ENCODE peak calls at places on chromosomes 16 and 17, in seven cellular contexts. One of them, this sample, is unnamed.
A peak's percentile ranks its signal among the peaks of the same experiment; 100 is the strongest.

GRCh38 chr16:15435216-15435864 is 952 bp downstream of the BMERB1 start:
- DNase-seq in breast epithelium: no peak
- DNase-seq in GM23338: peak; percentile 41
- DNase-seq in stomach: no peak
- DNase-seq in SK-N-SH: peak; percentile 47
- DNase-seq in sigmoid colon: no peak
- DNase-seq in Panc1: no peak
- DNase-seq in this sample: no peak

GRCh38 chr17:10471853-10472252 is 2.5 kb upstream of the MYH4 start:
- DNase-seq in breast epithelium: no peak
- DNase-seq in GM23338: no peak
- DNase-seq in stomach: no peak
- DNase-seq in SK-N-SH: no peak
- DNase-seq in sigmoid colon: no peak
- DNase-seq in Panc1: peak; percentile 30
- DNase-seq in this sample: no peak

GRCh38 chr16:4661661-4662060 is 31.7 kb upstream of the NUDT16L1 start:
- DNase-seq in breast epithelium: no peak
- DNase-seq in GM23338: no peak
- DNase-seq in stomach: peak; percentile 84
- DNase-seq in SK-N-SH: no peak
- DNase-seq in sigmoid colon: no peak
- DNase-seq in Panc1: no peak
- DNase-seq in this sample: no peak

GRCh38 chr16:349211-349610 is 3.3 kb downstream of the AXIN1 start:
- DNase-seq in breast epithelium: no peak
- DNase-seq in GM23338: no peak
- DNase-seq in stomach: no peak
- DNase-seq in SK-N-SH: no peak
- DNase-seq in sigmoid colon: no peak
- DNase-seq in Panc1: no peak
- DNase-seq in this sample: no peak

GRCh38 chr16:69381231-69381630 is 4.6 kb downstream of the TERF2 start:
- DNase-seq in breast epithelium: peak; percentile 3
- DNase-seq in GM23338: no peak
- DNase-seq in stomach: no peak
- DNase-seq in SK-N-SH: no peak
- DNase-seq in sigmoid colon: no peak
- DNase-seq in Panc1: no peak
- DNase-seq in this sample: no peak

GRCh38 chr16:84806256-84806889 is 13.4 kb upstream of the CRISPLD2 start:
- DNase-seq in breast epithelium: no peak
- DNase-seq in GM23338: no peak
- DNase-seq in stomach: peak; percentile 42
- DNase-seq in SK-N-SH: peak; percentile 86
- DNase-seq in sigmoid colon: peak; percentile 81
- DNase-seq in Panc1: peak; percentile 32
- DNase-seq in this sample: no peak

GRCh38 chr17:34781071-34781470 is 180.2 kb downstream of the CCT6B start:
- DNase-seq in breast epithelium: no peak
- DNase-seq in GM23338: no peak
- DNase-seq in stomach: no peak
- DNase-seq in SK-N-SH: no peak
- DNase-seq in sigmoid colon: no peak
- DNase-seq in Panc1: no peak
- DNase-seq in this sample: no peak

GRCh38 chr16:1965610-1966009 is 984 bp upstream of the RPS2 start:
- DNase-seq in breast epithelium: no peak
- DNase-seq in GM23338: no peak
- DNase-seq in stomach: no peak
- DNase-seq in SK-N-SH: no peak
- DNase-seq in sigmoid colon: no peak
- DNase-seq in Panc1: no peak
- DNase-seq in this sample: no peak

GRCh38 chr17:2030779-2031163 is 818 bp downstream of the DPH1 start:
- DNase-seq in breast epithelium: no peak
- DNase-seq in GM23338: no peak
- DNase-seq in stomach: no peak
- DNase-seq in SK-N-SH: no peak
- DNase-seq in sigmoid colon: no peak
- DNase-seq in Panc1: no peak
- DNase-seq in this sample: peak; percentile 61

GRCh38 chr17:6640536-6641373 is at the start of the genes KIAA0753 and TXNDC17:
- DNase-seq in breast epithelium: peak; percentile 79
- DNase-seq in GM23338: peak; percentile 90
- DNase-seq in stomach: peak; percentile 93
- DNase-seq in SK-N-SH: peak; percentile 91
- DNase-seq in sigmoid colon: peak; percentile 95
- DNase-seq in Panc1: peak; percentile 88
- DNase-seq in this sample: peak; percentile 94

GRCh38 chr17:74831442-74832146 is 28.1 kb downstream of the GRIN2C start:
- DNase-seq in breast epithelium: no peak
- DNase-seq in GM23338: no peak
- DNase-seq in stomach: no peak
- DNase-seq in SK-N-SH: peak; percentile 60
- DNase-seq in sigmoid colon: no peak
- DNase-seq in Panc1: no peak
- DNase-seq in this sample: no peak

GRCh38 chr17:77449908-77450741 is 309.4 kb downstream of the SEC14L1 start:
- DNase-seq in breast epithelium: no peak
- DNase-seq in GM23338: peak; percentile 62
- DNase-seq in stomach: peak; percentile 67
- DNase-seq in SK-N-SH: peak; percentile 91
- DNase-seq in sigmoid colon: peak; percentile 91
- DNase-seq in Panc1: no peak
- DNase-seq in this sample: peak; percentile 80

GRCh38 chr16:27515874-27516353 is 33.8 kb downstream of the GTF3C1 start:
- DNase-seq in breast epithelium: no peak
- DNase-seq in GM23338: peak; percentile 72
- DNase-seq in stomach: peak; percentile 27
- DNase-seq in SK-N-SH: peak; percentile 68
- DNase-seq in sigmoid colon: no peak
- DNase-seq in Panc1: no peak
- DNase-seq in this sample: no peak

GRCh38 chr16:4372578-4373355 is 1.1 kb downstream of the VASN start:
- DNase-seq in breast epithelium: no peak
- DNase-seq in GM23338: no peak
- DNase-seq in stomach: peak; percentile 54
- DNase-seq in SK-N-SH: peak; percentile 85
- DNase-seq in sigmoid colon: peak; percentile 87
- DNase-seq in Panc1: no peak
- DNase-seq in this sample: no peak

GRCh38 chr16:83744521-83744981 is 63.2 kb upstream of the HSBP1 start:
- DNase-seq in breast epithelium: peak; percentile 30
- DNase-seq in GM23338: no peak
- DNase-seq in stomach: no peak
- DNase-seq in SK-N-SH: no peak
- DNase-seq in sigmoid colon: peak; percentile 73
- DNase-seq in Panc1: no peak
- DNase-seq in this sample: peak; percentile 13

GRCh38 chr17:57808882-57809281 is 41.0 kb downstream of the MRPS23 start:
- DNase-seq in breast epithelium: no peak
- DNase-seq in GM23338: no peak
- DNase-seq in stomach: no peak
- DNase-seq in SK-N-SH: peak; percentile 50
- DNase-seq in sigmoid colon: no peak
- DNase-seq in Panc1: no peak
- DNase-seq in this sample: no peak

GRCh38 chr17:57811633-57812280 is 38.1 kb downstream of the MRPS23 start:
- DNase-seq in breast epithelium: no peak
- DNase-seq in GM23338: peak; percentile 25
- DNase-seq in stomach: no peak
- DNase-seq in SK-N-SH: peak; percentile 54
- DNase-seq in sigmoid colon: no peak
- DNase-seq in Panc1: no peak
- DNase-seq in this sample: no peak

GRCh38 chr17:57809879-57810278 is 40.0 kb downstream of the MRPS23 start:
- DNase-seq in breast epithelium: no peak
- DNase-seq in GM23338: no peak
- DNase-seq in stomach: no peak
- DNase-seq in SK-N-SH: no peak
- DNase-seq in sigmoid colon: no peak
- DNase-seq in Panc1: no peak
- DNase-seq in this sample: no peak

GRCh38 chr17:57806083-57806830 is 43.6 kb downstream of the MRPS23 start:
- DNase-seq in breast epithelium: no peak
- DNase-seq in GM23338: no peak
- DNase-seq in stomach: no peak
- DNase-seq in SK-N-SH: no peak
- DNase-seq in sigmoid colon: no peak
- DNase-seq in Panc1: no peak
- DNase-seq in this sample: no peak

DNA sequence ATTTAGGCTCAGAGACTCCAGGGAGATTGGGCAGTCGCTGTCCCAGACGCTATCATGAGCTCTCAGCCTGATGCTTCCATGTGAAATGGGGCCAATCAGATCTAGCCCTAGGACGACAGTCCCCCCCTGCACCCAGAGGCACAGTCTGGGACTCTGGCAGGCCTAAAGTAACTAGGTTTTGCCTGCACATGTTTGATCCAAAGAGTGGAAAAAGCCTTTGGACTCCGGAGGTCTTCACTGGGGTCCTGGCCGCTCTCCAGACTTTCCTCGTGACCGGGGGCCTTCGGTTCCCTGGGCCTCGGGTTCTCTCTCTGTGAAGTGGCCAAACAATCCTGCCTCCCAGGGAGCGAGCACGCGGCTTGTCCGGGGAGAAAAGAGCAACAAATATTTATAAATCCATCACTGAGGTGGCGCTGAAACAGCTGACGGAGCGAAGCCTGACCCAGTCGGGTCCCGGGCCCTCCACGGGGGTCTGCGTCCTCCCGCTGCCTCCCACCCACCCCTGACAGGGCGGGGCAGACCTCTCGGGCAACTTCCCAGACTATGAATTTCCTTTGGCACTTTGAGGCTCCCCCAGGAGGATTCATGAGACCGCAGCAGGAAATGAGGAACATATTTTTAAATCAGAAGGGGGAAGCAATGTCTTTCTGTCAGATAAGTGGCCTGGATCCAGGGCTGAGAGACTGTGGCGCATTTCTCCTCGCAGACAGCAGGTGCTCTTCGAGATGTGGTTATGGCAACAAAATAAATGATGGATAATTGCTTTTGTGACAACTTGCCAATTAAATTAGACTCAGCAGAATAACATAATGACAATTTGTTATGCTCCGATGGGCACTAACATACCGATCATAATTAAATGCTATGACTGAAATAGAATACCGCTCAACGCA is 38.9 kb downstream of the MRPS23 start:
- DNase-seq in breast epithelium: peak; percentile 23
- DNase-seq in GM23338: no peak
- DNase-seq in stomach: no peak
- DNase-seq in SK-N-SH: peak; percentile 74
- DNase-seq in sigmoid colon: peak; percentile 84
- DNase-seq in Panc1: no peak
- DNase-seq in this sample: peak; percentile 11
- TF ChIP-seq POLR2AphosphoS5 in breast epithelium: no peak
- TF ChIP-seq POLR2AphosphoS5 in GM23338: no peak
- TF ChIP-seq POLR2AphosphoS5 in stomach: no peak
- TF ChIP-seq POLR2AphosphoS5 in SK-N-SH: no peak
- TF ChIP-seq POLR2AphosphoS5 in sigmoid colon: peak; percentile 13
- TF ChIP-seq POLR2AphosphoS5 in Panc1: no peak
- TF ChIP-seq POLR2AphosphoS5 in this sample: no peak

GRCh38 chr17:80780381-80781187 is 211.1 kb upstream of the CHMP6 start:
- DNase-seq in breast epithelium: no peak
- DNase-seq in GM23338: no peak
- DNase-seq in stomach: no peak
- DNase-seq in SK-N-SH: no peak
- DNase-seq in sigmoid colon: peak; percentile 64
- DNase-seq in Panc1: no peak
- DNase-seq in this sample: no peak
- H3K4me3 ChIP-seq in breast epithelium: no peak overlapping the region
- H3K4me3 ChIP-seq in GM23338: no peak overlapping the region
- H3K4me3 ChIP-seq in stomach: no peak overlapping the region
- H3K4me3 ChIP-seq in SK-N-SH: no peak overlapping the region
- H3K4me3 ChIP-seq in sigmoid colon: no peak overlapping the region
- H3K4me3 ChIP-seq in Panc1: no peak overlapping the region
- H3K4me3 ChIP-seq in this sample: no peak overlapping the region

DNA sequence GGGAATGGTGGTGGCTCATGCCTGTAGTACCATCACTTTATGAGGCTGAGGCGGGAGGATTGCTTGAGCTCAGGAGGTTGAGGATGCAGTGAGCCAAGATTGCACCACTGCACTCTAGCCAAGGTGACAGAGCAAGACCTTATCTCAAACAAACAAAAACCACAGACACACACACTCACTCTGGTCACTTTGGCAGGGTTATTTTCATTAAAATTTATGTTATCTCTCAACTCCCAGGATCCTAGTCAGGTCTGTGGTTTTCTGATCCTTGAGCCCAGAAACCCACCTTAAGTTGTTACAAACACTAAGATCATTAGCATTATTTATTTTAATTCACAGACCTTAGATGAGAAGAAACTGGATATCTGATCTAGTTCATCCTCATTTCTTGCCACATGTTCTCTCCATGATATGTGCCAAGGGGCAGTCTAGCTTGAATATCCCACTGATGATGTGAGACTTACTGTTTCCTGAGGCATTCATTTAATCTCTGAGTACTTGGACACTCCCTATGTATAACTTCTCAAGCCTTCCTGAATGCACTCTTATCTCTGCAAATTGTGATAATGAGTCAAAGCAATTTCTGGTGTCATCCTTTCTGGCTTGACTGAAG is 9.6 kb downstream of the ABHD15 start:
- DNase-seq in breast epithelium: no peak
- DNase-seq in GM23338: no peak
- DNase-seq in stomach: no peak
- DNase-seq in SK-N-SH: no peak
- DNase-seq in sigmoid colon: no peak
- DNase-seq in Panc1: no peak
- DNase-seq in this sample: no peak
- TF ChIP-seq POLR2AphosphoS5 in breast epithelium: no peak
- TF ChIP-seq POLR2AphosphoS5 in GM23338: no peak
- TF ChIP-seq POLR2AphosphoS5 in stomach: no peak
- TF ChIP-seq POLR2AphosphoS5 in SK-N-SH: no peak
- TF ChIP-seq POLR2AphosphoS5 in sigmoid colon: no peak
- TF ChIP-seq POLR2AphosphoS5 in Panc1: no peak
- TF ChIP-seq POLR2AphosphoS5 in this sample: no peak

GRCh38 chr17:17679243-17679642 is 2.0 kb upstream of the RAI1 start:
- DNase-seq in breast epithelium: no peak
- DNase-seq in GM23338: no peak
- DNase-seq in stomach: no peak
- DNase-seq in SK-N-SH: no peak
- DNase-seq in sigmoid colon: no peak
- DNase-seq in Panc1: no peak
- DNase-seq in this sample: no peak

GRCh38 chr17:17676752-17677151 is 4.5 kb upstream of the RAI1 start:
- DNase-seq in breast epithelium: no peak
- DNase-seq in GM23338: no peak
- DNase-seq in stomach: no peak
- DNase-seq in SK-N-SH: no peak
- DNase-seq in sigmoid colon: no peak
- DNase-seq in Panc1: no peak
- DNase-seq in this sample: no peak

GRCh38 chr17:17675416-17675815 is 5.8 kb upstream of the RAI1 start:
- DNase-seq in breast epithelium: no peak
- DNase-seq in GM23338: no peak
- DNase-seq in stomach: no peak
- DNase-seq in SK-N-SH: no peak
- DNase-seq in sigmoid colon: no peak
- DNase-seq in Panc1: no peak
- DNase-seq in this sample: no peak

GRCh38 chr17:17675925-17676534 is 5.2 kb upstream of the RAI1 start:
- DNase-seq in breast epithelium: peak; percentile 79
- DNase-seq in GM23338: peak; percentile 71
- DNase-seq in stomach: no peak
- DNase-seq in SK-N-SH: no peak
- DNase-seq in sigmoid colon: no peak
- DNase-seq in Panc1: no peak
- DNase-seq in this sample: no peak

GRCh38 chr17:17677299-17678040 is 3.8 kb upstream of the RAI1 start:
- DNase-seq in breast epithelium: no peak
- DNase-seq in GM23338: no peak
- DNase-seq in stomach: no peak
- DNase-seq in SK-N-SH: no peak
- DNase-seq in sigmoid colon: no peak
- DNase-seq in Panc1: no peak
- DNase-seq in this sample: no peak
- H3K4me3 ChIP-seq in breast epithelium: no peak overlapping the region
- H3K4me3 ChIP-seq in GM23338: no peak overlapping the region
- H3K4me3 ChIP-seq in stomach: no peak overlapping the region
- H3K4me3 ChIP-seq in SK-N-SH: no peak overlapping the region
- H3K4me3 ChIP-seq in sigmoid colon: no peak overlapping the region
- H3K4me3 ChIP-seq in Panc1: no peak overlapping the region
- H3K4me3 ChIP-seq in this sample: no peak overlapping the region